ENCODE peak calls at places on chromosome 12, in four cellular contexts. P is tibial nerve, K is thoracic aorta, R is lung. O is an unnamed sample. For H3K9me3, the result is how much of the 10 kb centered on the place peaks cover.

GRCh38 chr12:123150804-123151678 is at the start of gene PITPNM2:
- DNase-seq in P (no peak), K (no peak), R (no peak), O (peak)

GRCh38 chr12:57224973-57225679 is 4.4 kb upstream of the SHMT2 start:
- DNase-seq in P (no peak), K (no peak), R (no peak), O (peak)

GRCh38 chr12:46383654-46384450 is 11.3 kb upstream of the SLC38A2 start:
- DNase-seq in P (peak), K (peak), R (peak), O (peak)

GRCh38 chr12:21992823-21993222 is 51.6 kb upstream of the ABCC9 start:
- DNase-seq in P (no peak), K (no peak), R (no peak), O (no peak)

GRCh38 chr12:6376079-6376941 is 947 bp upstream of the SCNN1A start:
- DNase-seq in P (no peak), K (no peak), R (peak), O (no peak)

GRCh38 chr12:16636435-16637055 is 30.6 kb upstream of the LMO3 start:
- DNase-seq in P (no peak), K (no peak), R (no peak), O (no peak)

GRCh38 chr12:88538697-88539096 is 41.6 kb downstream of the KITLG start:
- DNase-seq in P (peak), K (no peak), R (no peak), O (no peak)

GRCh38 chr12:90020006-90020405 is 311.4 kb upstream of the ATP2B1 start:
- DNase-seq in P (no peak), K (no peak), R (no peak), O (no peak)

GRCh38 chr12:22529281-22530060 is 14.9 kb downstream of the C2CD5 start:
- DNase-seq in P (no peak), K (no peak), R (no peak), O (no peak)

GRCh38 chr12:87155616-87156015 is 873.6 kb downstream of the C12orf50 start:
- DNase-seq in P (no peak), K (no peak), R (no peak), O (no peak)

GRCh38 chr12:107109726-107110518 is 16.6 kb upstream of the CRY1 start:
- DNase-seq in P (no peak), K (no peak), R (no peak), O (no peak)

GRCh38 chr12:78645956-78646355 is 218.6 kb upstream of the SYT1 start:
- DNase-seq in P (no peak), K (no peak), R (no peak), O (no peak)

GRCh38 chr12:26287666-26288408 is 92.5 kb downstream of the SSPN start:
- DNase-seq in P (peak), K (no peak), R (no peak), O (no peak)

GRCh38 chr12:34033628-34034296 is 11.5 kb downstream of the ALG10 start:
- DNase-seq in P (no peak), K (no peak), R (no peak), O (no peak)

GRCh38 chr12:120466560-120467315 is 2.8 kb downstream of the SRSF9 start:
- DNase-seq in P (peak), K (no peak), R (no peak), O (peak)

GRCh38 chr12:50715174-50715573 is 48.7 kb upstream of the ATF1 start:
- DNase-seq in P (peak), K (no peak), R (no peak), O (no peak)

GRCh38 chr12:6540181-6540877 is 6.0 kb downstream of the GAPDH start:
- DNase-seq in P (peak), K (peak), R (peak), O (peak)

GRCh38 chr12:93333828-93334227 is 43.9 kb upstream of the NUDT4 start:
- DNase-seq in P (no peak), K (no peak), R (no peak), O (no peak)

GRCh38 chr12:101086490-101086889 is 123.5 kb downstream of the SLC5A8 start:
- DNase-seq in P (no peak), K (no peak), R (no peak), O (no peak)

GRCh38 chr12:126998747-126999285 is 1268.2 kb upstream of the TMEM132C start:
- DNase-seq in P (no peak), K (no peak), R (no peak), O (no peak)

GRCh38 chr12:79834712-79835376 is 100.1 kb downstream of the PPP1R12A start:
- DNase-seq in P (no peak), K (no peak), R (no peak), O (no peak)

GRCh38 chr12:49881400-49882247 is 22.1 kb downstream of the FAIM2 start:
- DNase-seq in P (no peak), K (no peak), R (no peak), O (no peak)

GRCh38 chr12:65999564-66000280 is 130.8 kb downstream of the LLPH start:
- DNase-seq in P (no peak), K (no peak), R (no peak), O (no peak)

GRCh38 chr12:31231611-31232360 is 94.2 kb downstream of the SINHCAF start:
- DNase-seq in P (no peak), K (no peak), R (no peak), O (no peak)

GRCh38 chr12:2336409-2336829 is 283.6 kb downstream of the CACNA1C start:
- DNase-seq in P (peak), K (peak), R (no peak), O (no peak)

GRCh38 chr12:15151141-15152091 is 69.8 kb downstream of the RERG start:
- DNase-seq in P (peak), K (no peak), R (no peak), O (no peak)

GRCh38 chr12:48121522-48121921 is 2.4 kb downstream of the PFKM start:
- DNase-seq in P (no peak), K (no peak), R (no peak), O (no peak)

GRCh38 chr12:79710707-79711483 is 20.1 kb upstream of the PAWR start:
- DNase-seq in P (no peak), K (no peak), R (no peak), O (no peak)

DNA sequence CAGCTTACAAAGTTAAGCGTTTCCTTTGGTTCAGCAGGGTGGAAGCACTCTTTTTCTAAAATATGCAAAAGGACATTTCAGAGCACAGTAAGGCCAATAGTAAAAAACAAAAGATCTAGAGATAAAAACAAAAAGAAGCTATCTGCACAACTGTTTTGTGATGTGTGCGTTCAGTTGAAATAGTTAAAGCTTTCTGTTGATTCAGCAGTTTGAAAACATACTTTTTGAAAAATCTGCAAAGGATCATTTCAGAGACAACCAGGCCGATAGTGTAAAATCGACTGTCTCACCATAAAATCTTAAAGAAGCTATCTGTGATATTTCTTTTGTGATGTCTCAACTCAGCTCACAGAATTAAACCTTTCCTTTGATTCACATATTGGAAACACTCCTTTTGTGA is 300.0 kb upstream of the ALG10B start:
- DNase-seq in P (no peak), K (no peak), R (no peak), O (no peak)
- H3K9me3 ChIP-seq in P (under half), K (under half), R (under half), O (under half)

DNA sequence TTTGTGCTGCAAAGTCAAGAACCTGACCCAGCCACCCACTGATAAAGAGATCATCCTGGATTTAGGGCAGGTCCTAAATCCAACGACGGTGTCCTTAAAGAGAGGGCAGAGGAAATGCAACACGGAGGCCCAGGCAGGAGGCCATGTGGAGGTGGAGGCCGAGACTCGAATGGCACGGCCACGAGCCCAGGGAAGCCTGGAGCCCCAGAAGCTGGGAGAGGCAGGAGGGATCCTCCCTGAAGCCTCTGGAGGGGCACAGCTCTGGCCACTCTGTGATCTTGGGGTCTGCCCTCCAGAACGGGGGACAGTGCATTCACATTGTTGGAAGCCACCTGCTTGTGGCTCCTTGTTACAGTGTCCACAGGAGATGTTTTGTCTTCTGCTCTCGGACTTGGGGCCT is 63.0 kb downstream of the GALNT9 start:
- DNase-seq in P (no peak), K (no peak), R (no peak), O (no peak)
- H3K9me3 ChIP-seq in P (under half), K (under half), R (under half), O (under half)

GRCh38 chr12:133217219-133217618 is 18.5 kb downstream of the ANHX start:
- DNase-seq in P (no peak), K (no peak), R (no peak), O (no peak)
- H3K9me3 ChIP-seq in P (under half), K (under half), R (under half), O (under half)

GRCh38 chr12:132953163-132953425 is 3.0 kb downstream of the ZNF605 start:
- DNase-seq in P (no peak), K (no peak), R (no peak), O (no peak)

GRCh38 chr12:132951649-132952048 is 4.5 kb downstream of the ZNF605 start:
- DNase-seq in P (no peak), K (no peak), R (no peak), O (no peak)

GRCh38 chr12:132950844-132951535 is 5.1 kb downstream of the ZNF605 start:
- DNase-seq in P (no peak), K (no peak), R (no peak), O (no peak)

GRCh38 chr12:132953771-132954170 is 2.3 kb downstream of the ZNF605 start:
- DNase-seq in P (no peak), K (no peak), R (no peak), O (no peak)

GRCh38 chr12:132952371-132953162 is 3.5 kb downstream of the ZNF605 start:
- DNase-seq in P (no peak), K (no peak), R (no peak), O (no peak)
- H3K9me3 ChIP-seq in P (under half), K (half or more), R (under half), O (under half)

O was measured in T-helper 17 cell.